ENCODE peak calls at places on chromosomes 3 and 15, in four cellular contexts. W, U, N and B are unnamed samples.

GRCh38 chr3:161475905-161476304 is 20.7 kb upstream of the OTOL1 start:
- DNase-seq in U (peak), N (no peak), W (no peak), B (no peak)

GRCh38 chr3:124273651-124274050 is 281.7 kb upstream of the ROPN1 start:
- DNase-seq in N (no peak), U (peak), W (no peak), B (no peak)

GRCh38 chr3:170306015-170306414 is 51.5 kb upstream of the SKIL start:
- DNase-seq in W (no peak), U (no peak), N (no peak), B (no peak)

GRCh38 chr3:42493126-42493797 is 9.2 kb upstream of the VIPR1 start:
- DNase-seq in N (peak), W (no peak), U (no peak), B (no peak)

GRCh38 chr3:139113231-139113749 is 68.6 kb upstream of the PRR23C start:
- DNase-seq in N (no peak), W (no peak), U (no peak), B (no peak)

GRCh38 chr15:60576515-60576914 is 97.6 kb upstream of the ICE2 start:
- DNase-seq in U (no peak), N (no peak), W (no peak), B (no peak)

GRCh38 chr3:51332156-51332555 is 52.9 kb upstream of the MANF start:
- DNase-seq in U (no peak), N (no peak), W (no peak), B (no peak)

GRCh38 chr3:44962606-44963393 is 13.2 kb downstream of the ZDHHC3 start:
- DNase-seq in U (peak), W (no peak), N (no peak), B (no peak)

GRCh38 chr3:128083980-128084674 is 31.9 kb downstream of the SEC61A1 start:
- DNase-seq in N (no peak), U (peak), W (no peak), B (no peak)

GRCh38 chr3:52845691-52846426 is 11.0 kb upstream of the MUSTN1 start:
- DNase-seq in U (no peak), W (no peak), N (no peak), B (no peak)

GRCh38 chr3:183324083-183324482 is 71.0 kb downstream of the B3GNT5 start:
- DNase-seq in U (no peak), W (no peak), N (no peak), B (no peak)

GRCh38 chr3:100210777-100211145 is 50.0 kb upstream of the TBC1D23 start:
- DNase-seq in W (no peak), N (no peak), U (peak), B (no peak)

GRCh38 chr3:89114841-89115223 is 7.4 kb downstream of the EPHA3 start:
- DNase-seq in W (no peak), N (no peak), U (no peak), B (no peak)

GRCh38 chr3:182284793-182285192 is 508.5 kb upstream of the ATP11B start:
- DNase-seq in W (no peak), N (no peak), U (no peak), B (peak)

GRCh38 chr15:99123706-99124451 is 19.0 kb downstream of the SYNM start:
- DNase-seq in U (peak), W (peak), N (peak), B (peak)

GRCh38 chr3:49333091-49333490 is 6.8 kb downstream of the USP4 start:
- DNase-seq in U (no peak), N (no peak), W (no peak), B (no peak)

GRCh38 chr3:174495231-174495755 is 363.8 kb upstream of the NAALADL2 start:
- DNase-seq in W (no peak), U (peak), N (no peak), B (no peak)

GRCh38 chr3:149449799-149450198 is 24.7 kb upstream of the TM4SF4 start:
- DNase-seq in U (peak), N (no peak), W (no peak), B (no peak)

GRCh38 chr15:64895285-64896065 is 16.2 kb upstream of the ANKDD1A start:
- DNase-seq in W (no peak), N (no peak), U (peak), B (no peak)

GRCh38 chr15:34799149-34799824 is 3.9 kb upstream of the ACTC1 start:
- DNase-seq in N (no peak), W (no peak), U (no peak), B (no peak)

GRCh38 chr3:177478170-177478859 is 281.0 kb upstream of the TBL1XR1 start:
- DNase-seq in W (peak), N (no peak), U (peak), B (peak)

GRCh38 chr15:62841269-62841628 is 201.3 kb upstream of the TPM1 start:
- DNase-seq in U (peak), W (no peak), N (peak), B (no peak)

GRCh38 chr15:83714888-83715287 is 61.0 kb downstream of the ADAMTSL3 start:
- DNase-seq in U (no peak), W (no peak), N (no peak), B (no peak)

GRCh38 chr3:183584246-183584913 is 28.9 kb upstream of the KLHL6 start:
- DNase-seq in U (peak), N (peak), W (peak), B (no peak)

GRCh38 chr15:39391230-39391629 is 189.6 kb upstream of the THBS1 start:
- DNase-seq in W (no peak), N (peak), U (no peak), B (no peak)

GRCh38 chr3:40680685-40681657 is 156.2 kb downstream of the ZNF621 start:
- DNase-seq in W (no peak), U (no peak), N (no peak), B (no peak)

GRCh38 chr3:109597438-109597837 is 260.1 kb upstream of the DPPA4 start:
- DNase-seq in N (no peak), W (no peak), U (no peak), B (no peak)

GRCh38 chr15:72074335-72075060 is 43.5 kb downstream of the MYO9A start:
- DNase-seq in N (no peak), W (no peak), U (no peak), B (no peak)

GRCh38 chr15:83538682-83539081 is 91.5 kb downstream of the SH3GL3 start:
- DNase-seq in N (no peak), W (no peak), U (no peak), B (no peak)

GRCh38 chr3:146501752-146502151 is 32.4 kb upstream of the PLSCR2 start:
- DNase-seq in W (no peak), N (no peak), U (no peak), B (no peak)

GRCh38 chr15:59300618-59301139 is 72.0 kb downstream of the MYO1E start:
- DNase-seq in N (no peak), U (no peak), W (peak), B (no peak)

GRCh38 chr3:103899328-103899727 is 1464.5 kb downstream of the ZPLD1 start:
- DNase-seq in N (no peak), W (no peak), U (no peak), B (no peak)

GRCh38 chr3:99909714-99910508 is 92.2 kb downstream of the CMSS1 start:
- DNase-seq in W (no peak), N (no peak), U (peak), B (no peak)

GRCh38 chr15:37204698-37205097 is 104.3 kb upstream of the MEIS2 start:
- DNase-seq in N (no peak), U (no peak), W (no peak), B (no peak)
- TF ChIP-seq POLR2A in N (no peak), U (no peak), W (no peak), B (no peak)

DNA sequence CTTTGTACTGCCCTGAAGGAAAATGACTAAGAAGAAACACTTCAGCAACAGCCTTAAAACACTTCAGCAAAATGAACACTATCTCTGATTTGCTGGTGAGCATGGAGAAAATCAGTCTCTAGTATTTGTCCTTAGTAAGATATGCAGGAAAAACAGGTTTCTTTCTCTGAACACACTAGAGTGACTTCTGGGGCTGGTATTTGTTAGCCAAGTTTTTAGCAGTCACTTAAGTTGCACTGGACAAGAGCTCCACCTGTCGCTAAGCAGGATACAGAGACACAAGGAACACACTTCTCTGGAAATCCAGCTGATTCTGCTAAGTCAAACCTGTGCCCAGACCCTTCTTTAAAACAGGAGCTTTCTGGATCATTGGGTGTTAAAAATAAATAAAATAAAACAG is 65.3 kb downstream of the CHAC1 start:
- DNase-seq in W (peak), U (peak), N (no peak), B (peak)
- TF ChIP-seq CTCF in W (no peak), U (peak), N (peak), B (peak)

GRCh38 chr3:31920310-31920709 is 60.8 kb downstream of the OSBPL10 start:
- DNase-seq in W (no peak), U (no peak), N (no peak), B (no peak)

GRCh38 chr3:31919528-31919927 is 61.5 kb downstream of the OSBPL10 start:
- DNase-seq in N (no peak), W (no peak), U (no peak), B (no peak)

GRCh38 chr3:31921833-31922232 is 59.2 kb downstream of the OSBPL10 start:
- DNase-seq in N (no peak), W (no peak), U (no peak), B (no peak)

GRCh38 chr3:31917303-31917903 is 63.7 kb downstream of the OSBPL10 start:
- DNase-seq in W (no peak), U (no peak), N (no peak), B (no peak)

GRCh38 chr3:31918179-31919165 is 62.6 kb downstream of the OSBPL10 start:
- DNase-seq in U (no peak), N (no peak), W (no peak), B (no peak)
- H3K27ac ChIP-seq in U (peak), N (no peak), W (peak), B (no peak)

DNA sequence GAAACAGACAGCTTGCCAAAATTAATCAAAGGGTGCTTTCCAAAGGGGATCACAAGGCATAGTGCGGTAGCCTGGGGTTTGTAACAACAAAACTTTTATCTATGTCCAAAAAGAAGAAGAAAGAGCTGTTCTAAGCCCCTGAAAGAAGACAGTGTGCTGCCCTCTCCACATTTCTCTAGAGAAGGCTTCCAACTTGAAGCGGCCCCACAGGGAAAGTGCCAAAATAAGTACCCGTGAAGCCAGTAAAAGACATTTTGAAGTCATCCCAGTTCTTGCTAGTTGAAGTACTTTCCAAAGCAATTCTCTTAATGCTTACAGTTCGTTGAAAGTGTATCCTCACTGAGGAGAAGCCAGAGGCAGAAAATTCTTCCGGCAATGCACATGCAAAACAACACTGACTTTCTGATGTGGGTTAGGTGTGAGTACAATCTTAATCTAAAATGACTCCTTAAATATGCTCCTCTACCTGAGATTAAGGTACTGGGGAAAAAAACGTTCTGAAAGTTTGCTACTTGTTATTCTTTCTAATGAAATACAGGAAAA is 21.3 kb downstream of the GPR15 start:
- DNase-seq in U (no peak), N (no peak), W (no peak), B (no peak)
- TF ChIP-seq POLR2A in U (no peak), N (no peak), W (no peak), B (no peak)

GRCh38 chr3:163951397-163951987 is 1126.8 kb downstream of the SI start:
- DNase-seq in W (no peak), N (no peak), U (no peak), B (no peak)
- TF ChIP-seq CTCF in W (no peak), N (no peak), U (no peak), B (peak)